ENCODE peak calls at places on chromosomes 11 and 22, in six cellular contexts. V is fibroblast of pulmonary artery, U is bronchial epithelial cell, Z is body of pancreas, E is B cell, R is fibroblast of villous mesenchyme. X is an unnamed sample.

GRCh38 chr22:50700387-50701075 is 27.9 kb downstream of the SHANK3 start:
- DNase-seq in V (no peak), U (no peak), Z (no peak), E (no peak), R (no peak), X (no peak)

GRCh38 chr11:31477528-31478255 is 31.7 kb downstream of the IMMP1L start:
- DNase-seq in V (no peak), U (no peak), Z (no peak), E (no peak), R (no peak), X (no peak)

GRCh38 chr22:50672471-50673230 is at the start of gene SHANK3:
- DNase-seq in V (no peak), U (no peak), Z (no peak), E (no peak), R (no peak), X (no peak)

GRCh38 chr11:45457649-45458048 is 171.5 kb upstream of the SYT13 start:
- DNase-seq in V (peak; percentile 95), U (peak; percentile 49), Z (no peak), E (no peak), R (peak; percentile 88), X (peak; percentile 87)

GRCh38 chr11:70247710-70248072 is 22.8 kb upstream of the PPFIA1 start:
- DNase-seq in V (no peak), U (no peak), Z (no peak), E (no peak), R (no peak), X (peak; percentile 58)

GRCh38 chr11:3213659-3214419 is 4.8 kb downstream of the MRGPRG start:
- DNase-seq in V (no peak), U (no peak), Z (no peak), E (no peak), R (no peak), X (no peak)

GRCh38 chr11:16827139-16827538 is 88.7 kb downstream of the C11orf58 start:
- DNase-seq in V (no peak), U (no peak), Z (no peak), E (no peak), R (no peak), X (no peak)

GRCh38 chr11:96228472-96228871 is 114.5 kb downstream of the MAML2 start:
- DNase-seq in V (peak; percentile 96), U (peak; percentile 94), Z (peak; percentile 34), E (no peak), R (peak; percentile 95), X (peak; percentile 92)

GRCh38 chr11:33891714-33892327 is at the start of gene LMO2:
- DNase-seq in V (no peak), U (peak; percentile 13), Z (no peak), E (no peak), R (no peak), X (no peak)

GRCh38 chr11:68987211-68987610 is 6.4 kb upstream of the MRGPRD start:
- DNase-seq in V (no peak), U (no peak), Z (no peak), E (no peak), R (no peak), X (no peak)

GRCh38 chr22:32203181-32204105 is 1.4 kb downstream of the RFPL2 start:
- DNase-seq in V (no peak), U (no peak), Z (no peak), E (no peak), R (no peak), X (no peak)

GRCh38 chr22:43099095-43099494 is 9.9 kb upstream of the TTLL1 start:
- DNase-seq in V (peak; percentile 10), U (no peak), Z (no peak), E (no peak), R (no peak), X (no peak)

GRCh38 chr22:44166877-44167276 is 13.8 kb upstream of the PARVG start:
- DNase-seq in V (no peak), U (no peak), Z (no peak), E (no peak), R (no peak), X (no peak)

GRCh38 chr22:22933807-22934542 is 46.4 kb downstream of the IGLL5 start:
- DNase-seq in V (no peak), U (no peak), Z (no peak), E (no peak), R (no peak), X (no peak)

GRCh38 chr11:27874998-27875397 is 174.7 kb upstream of the BDNF start:
- DNase-seq in V (peak; percentile 10), U (no peak), Z (no peak), E (no peak), R (no peak), X (no peak)

GRCh38 chr11:101442171-101442570 is 141.6 kb downstream of the TRPC6 start:
- DNase-seq in V (peak; percentile 52), U (no peak), Z (no peak), E (no peak), R (no peak), X (no peak)

GRCh38 chr11:31887180-31887579 is 76.1 kb upstream of the PAX6 start:
- DNase-seq in V (no peak), U (no peak), Z (no peak), E (no peak), R (no peak), X (peak; percentile 20)

GRCh38 chr11:12288934-12289666 is 88.3 kb upstream of the PARVA start:
- DNase-seq in V (no peak), U (no peak), Z (no peak), E (no peak), R (no peak), X (no peak)

GRCh38 chr11:67545280-67545679 is 22.0 kb upstream of the CABP2 start:
- DNase-seq in V (no peak), U (no peak), Z (peak; percentile 29), E (peak; percentile 8), R (no peak), X (no peak)

GRCh38 chr22:35631597-35631996 is 14.5 kb upstream of the MB start:
- DNase-seq in V (peak; percentile 56), U (peak; percentile 47), Z (peak; percentile 66), E (no peak), R (peak; percentile 36), X (peak; percentile 72)

GRCh38 chr11:90594658-90595057 is 371.8 kb upstream of the CHORDC1 start:
- DNase-seq in V (no peak), U (no peak), Z (no peak), E (no peak), R (no peak), X (peak; percentile 13)

GRCh38 chr22:41768420-41768819 is 32.1 kb upstream of the CCDC134 start:
- DNase-seq in V (peak; percentile 52), U (peak; percentile 88), Z (no peak), E (no peak), R (no peak), X (peak; percentile 47)

GRCh38 chr22:47388331-47388730 is 625.9 kb downstream of the TBC1D22A start:
- DNase-seq in V (no peak), U (no peak), Z (no peak), E (no peak), R (no peak), X (no peak)

GRCh38 chr11:84780689-84781293 is 846.4 kb downstream of the DLG2 start:
- DNase-seq in V (peak; percentile 21), U (peak; percentile 47), Z (no peak), E (no peak), R (peak; percentile 3), X (peak; percentile 24)

DNA sequence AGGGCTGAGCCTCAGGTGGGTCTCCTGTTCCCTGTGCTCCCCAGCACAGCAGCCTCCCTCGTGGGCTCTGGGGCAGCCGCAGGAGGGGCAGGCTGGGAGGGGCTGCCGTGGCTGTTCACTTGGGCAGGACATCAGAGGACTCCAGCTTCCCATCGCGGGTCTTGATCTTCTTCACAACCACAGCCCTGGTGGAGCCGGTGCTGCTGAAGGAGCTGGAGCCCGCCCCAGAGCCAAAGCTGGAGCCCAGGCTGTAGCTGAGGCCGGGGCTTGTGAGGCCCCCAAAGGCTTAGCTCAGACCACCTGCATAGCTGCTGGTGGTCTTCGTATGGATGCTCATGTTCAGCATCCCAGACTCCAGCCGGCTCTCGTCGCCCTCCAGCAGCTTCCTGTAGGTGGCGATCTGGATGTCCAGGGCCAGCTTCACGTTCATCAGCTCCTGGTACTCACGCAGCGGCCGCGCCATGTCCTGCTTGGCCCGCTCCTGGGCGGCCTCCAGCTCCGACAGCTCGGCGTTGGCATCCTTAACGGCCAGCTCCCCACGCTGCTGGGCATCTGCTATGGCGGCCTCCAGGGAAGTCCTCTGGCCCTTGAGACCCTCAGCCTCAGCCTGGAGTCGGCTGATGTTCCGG is 126.1 kb downstream of the NECTIN1 start:
- DNase-seq in V (no peak), U (no peak), Z (no peak), E (no peak), R (no peak), X (no peak)
- TF ChIP-seq CTCF in V (peak; percentile 5), U (peak; percentile 9), Z (no peak), E (no peak), R (peak; percentile 7), X (no peak)

GRCh38 chr11:19694796-19695345 is 17.8 kb upstream of the NAV2 start:
- DNase-seq in V (no peak), U (no peak), Z (no peak), E (no peak), R (no peak), X (no peak)

GRCh38 chr11:19690885-19691284 is 21.8 kb upstream of the NAV2 start:
- DNase-seq in V (no peak), U (no peak), Z (no peak), E (no peak), R (no peak), X (no peak)

GRCh38 chr11:19689281-19689975 is 23.2 kb upstream of the NAV2 start:
- DNase-seq in V (no peak), U (no peak), Z (no peak), E (no peak), R (no peak), X (no peak)

GRCh38 chr11:19693146-19693545 is 19.5 kb upstream of the NAV2 start:
- DNase-seq in V (no peak), U (no peak), Z (no peak), E (no peak), R (no peak), X (no peak)

DNA sequence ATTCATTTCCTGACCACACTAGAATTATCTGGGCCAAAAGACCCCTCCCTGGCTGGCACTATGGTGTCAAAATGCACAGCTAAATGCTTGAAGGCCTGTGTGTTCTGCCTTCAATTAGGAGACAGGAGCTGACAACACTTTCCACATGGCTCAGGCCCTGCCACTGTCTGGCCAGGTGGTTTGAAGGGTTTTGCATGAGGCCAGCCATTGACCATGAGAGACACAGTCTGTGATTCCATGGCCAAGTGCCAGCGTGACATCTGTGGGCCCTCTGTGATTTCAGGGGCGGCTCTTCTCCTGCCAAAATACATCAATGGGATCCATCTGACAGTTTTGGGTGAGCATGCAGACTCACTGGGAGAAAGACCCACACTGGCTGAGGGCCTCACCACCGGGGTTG is 20.8 kb upstream of the NAV2 start:
- DNase-seq in V (no peak), U (no peak), Z (no peak), E (no peak), R (no peak), X (no peak)
- TF ChIP-seq CTCF in V (no peak), U (no peak), Z (no peak), E (no peak), R (no peak), X (no peak)

DNA sequence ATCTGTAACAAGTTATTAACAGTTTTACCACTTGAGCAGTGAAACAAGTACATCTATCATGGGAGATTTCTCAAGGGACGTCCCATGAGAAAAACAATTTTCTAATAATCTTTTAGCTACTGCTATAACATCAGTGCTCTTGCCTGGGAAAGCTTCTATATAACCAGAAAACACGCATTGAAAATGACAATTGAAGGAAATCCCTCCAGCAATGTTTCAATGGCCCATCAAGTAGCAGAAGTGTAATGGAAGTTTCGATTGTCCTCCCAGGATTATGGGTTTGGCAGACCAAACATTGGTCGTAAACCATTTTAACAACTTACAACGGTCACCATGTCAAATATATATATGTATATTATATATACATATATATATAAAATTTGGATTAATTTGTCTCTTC is 8.0 kb upstream of the PRR33 start:
- DNase-seq in V (no peak), U (no peak), Z (no peak), E (no peak), R (no peak), X (no peak)
- TF ChIP-seq CTCF in V (no peak), U (no peak), Z (no peak), E (no peak), R (no peak), X (no peak)

GRCh38 chr22:33875316-33875715 is 45.0 kb downstream of the LARGE1 start:
- DNase-seq in V (no peak), U (no peak), Z (no peak), E (no peak), R (no peak), X (no peak)
- TF ChIP-seq CTCF in V (no peak), U (no peak), Z (no peak), E (no peak), R (no peak), X (no peak)